ENCODE peak calls at places on chromosomes 16 and 17, in ten cellular contexts. One of them, this sample, is unnamed.
A peak's percentile ranks its signal among the peaks of the same experiment; 100 is the strongest.

GRCh38 chr16:24993722-24994686 is 21.2 kb downstream of the ARHGAP17 start:
- DNase-seq in SK-N-SH: no peak
- DNase-seq in breast epithelium: no peak
- DNase-seq in GM23338: no peak
- DNase-seq in upper lobe of left lung: no peak
- DNase-seq in GM12892: no peak
- DNase-seq in HL-60: no peak
- DNase-seq in GM12891: no peak
- DNase-seq in stomach: no peak
- DNase-seq in H1: no peak
- DNase-seq in this sample: no peak

GRCh38 chr17:1709971-1710806 is at the start of gene TLCD2:
- DNase-seq in SK-N-SH: peak; percentile 87
- DNase-seq in breast epithelium: no peak
- DNase-seq in GM23338: peak; percentile 83
- DNase-seq in upper lobe of left lung: peak; percentile 94
- DNase-seq in GM12892: no peak
- DNase-seq in HL-60: no peak
- DNase-seq in GM12891: no peak
- DNase-seq in stomach: peak; percentile 80
- DNase-seq in H1: peak; percentile 81
- DNase-seq in this sample: peak; percentile 85

GRCh38 chr16:49492090-49492801 is 118.6 kb downstream of the C16orf78 start:
- DNase-seq in SK-N-SH: peak; percentile 94
- DNase-seq in breast epithelium: no peak
- DNase-seq in GM23338: peak; percentile 78
- DNase-seq in upper lobe of left lung: peak; percentile 87
- DNase-seq in GM12892: peak; percentile 86
- DNase-seq in HL-60: no peak
- DNase-seq in GM12891: peak; percentile 88
- DNase-seq in stomach: peak; percentile 44
- DNase-seq in H1: peak; percentile 92
- DNase-seq in this sample: peak; percentile 83

GRCh38 chr16:81831722-81832126 is 52.6 kb downstream of the PLCG2 start:
- DNase-seq in SK-N-SH: no peak
- DNase-seq in breast epithelium: peak; percentile 36
- DNase-seq in GM23338: peak; percentile 34
- DNase-seq in upper lobe of left lung: no peak
- DNase-seq in GM12892: peak; percentile 68
- DNase-seq in HL-60: peak; percentile 95
- DNase-seq in GM12891: peak; percentile 53
- DNase-seq in stomach: peak; percentile 62
- DNase-seq in H1: no peak
- DNase-seq in this sample: peak; percentile 95

GRCh38 chr17:76521262-76521661 is 16.2 kb downstream of the CYGB start:
- DNase-seq in SK-N-SH: no peak
- DNase-seq in breast epithelium: no peak
- DNase-seq in GM23338: no peak
- DNase-seq in upper lobe of left lung: no peak
- DNase-seq in GM12892: no peak
- DNase-seq in HL-60: no peak
- DNase-seq in GM12891: no peak
- DNase-seq in stomach: no peak
- DNase-seq in H1: no peak
- DNase-seq in this sample: no peak

GRCh38 chr17:15348030-15348429 is 6.6 kb upstream of the TEKT3 start:
- DNase-seq in SK-N-SH: no peak
- DNase-seq in breast epithelium: no peak
- DNase-seq in GM23338: no peak
- DNase-seq in upper lobe of left lung: no peak
- DNase-seq in GM12892: no peak
- DNase-seq in HL-60: no peak
- DNase-seq in GM12891: no peak
- DNase-seq in stomach: no peak
- DNase-seq in H1: no peak
- DNase-seq in this sample: no peak

GRCh38 chr16:53207810-53208752 is 153.3 kb downstream of the CHD9 start:
- DNase-seq in SK-N-SH: peak; percentile 77
- DNase-seq in breast epithelium: no peak
- DNase-seq in GM23338: peak; percentile 80
- DNase-seq in upper lobe of left lung: no peak
- DNase-seq in GM12892: peak; percentile 48
- DNase-seq in HL-60: peak; percentile 84
- DNase-seq in GM12891: peak; percentile 47
- DNase-seq in stomach: peak; percentile 39
- DNase-seq in H1: peak; percentile 53
- DNase-seq in this sample: no peak

GRCh38 chr17:47978324-47978723 is 7.4 kb downstream of the CDK5RAP3 start:
- DNase-seq in SK-N-SH: peak; percentile 95
- DNase-seq in breast epithelium: no peak
- DNase-seq in GM23338: peak; percentile 95
- DNase-seq in upper lobe of left lung: no peak
- DNase-seq in GM12892: peak; percentile 78
- DNase-seq in HL-60: peak; percentile 44
- DNase-seq in GM12891: peak; percentile 78
- DNase-seq in stomach: peak; percentile 61
- DNase-seq in H1: peak; percentile 83
- DNase-seq in this sample: no peak

GRCh38 chr17:48995871-48996695 is 1.1 kb upstream of the IGF2BP1 start:
- DNase-seq in SK-N-SH: peak; percentile 65
- DNase-seq in breast epithelium: no peak
- DNase-seq in GM23338: peak; percentile 96
- DNase-seq in upper lobe of left lung: peak; percentile 84
- DNase-seq in GM12892: no peak
- DNase-seq in HL-60: peak; percentile 28
- DNase-seq in GM12891: no peak
- DNase-seq in stomach: no peak
- DNase-seq in H1: peak; percentile 93
- DNase-seq in this sample: no peak

GRCh38 chr17:80529104-80529903 is 15.3 kb upstream of the RPTOR start:
- DNase-seq in SK-N-SH: peak; percentile 40
- DNase-seq in breast epithelium: no peak
- DNase-seq in GM23338: no peak
- DNase-seq in upper lobe of left lung: no peak
- DNase-seq in GM12892: no peak
- DNase-seq in HL-60: no peak
- DNase-seq in GM12891: no peak
- DNase-seq in stomach: no peak
- DNase-seq in H1: no peak
- DNase-seq in this sample: peak; percentile 39

GRCh38 chr16:21645261-21645721 is 7.1 kb downstream of the IGSF6 start:
- DNase-seq in SK-N-SH: no peak
- DNase-seq in breast epithelium: no peak
- DNase-seq in GM23338: no peak
- DNase-seq in upper lobe of left lung: no peak
- DNase-seq in GM12892: no peak
- DNase-seq in HL-60: no peak
- DNase-seq in GM12891: no peak
- DNase-seq in stomach: no peak
- DNase-seq in H1: no peak
- DNase-seq in this sample: no peak

GRCh38 chr17:47924785-47925676 is 16.3 kb upstream of the PNPO start:
- DNase-seq in SK-N-SH: no peak
- DNase-seq in breast epithelium: no peak
- DNase-seq in GM23338: no peak
- DNase-seq in upper lobe of left lung: peak; percentile 78
- DNase-seq in GM12892: no peak
- DNase-seq in HL-60: no peak
- DNase-seq in GM12891: no peak
- DNase-seq in stomach: no peak
- DNase-seq in H1: no peak
- DNase-seq in this sample: no peak

GRCh38 chr17:66455022-66455547 is 152.7 kb downstream of the PRKCA start:
- DNase-seq in SK-N-SH: no peak
- DNase-seq in breast epithelium: no peak
- DNase-seq in GM23338: no peak
- DNase-seq in upper lobe of left lung: no peak
- DNase-seq in GM12892: no peak
- DNase-seq in HL-60: no peak
- DNase-seq in GM12891: no peak
- DNase-seq in stomach: no peak
- DNase-seq in H1: no peak
- DNase-seq in this sample: no peak

GRCh38 chr16:80527297-80527696 is 13.5 kb upstream of the DYNLRB2 start:
- DNase-seq in SK-N-SH: peak; percentile 11
- DNase-seq in breast epithelium: no peak
- DNase-seq in GM23338: peak; percentile 77
- DNase-seq in upper lobe of left lung: no peak
- DNase-seq in GM12892: peak; percentile 12
- DNase-seq in HL-60: peak; percentile 56
- DNase-seq in GM12891: peak; percentile 32
- DNase-seq in stomach: no peak
- DNase-seq in H1: peak; percentile 66
- DNase-seq in this sample: peak; percentile 76

GRCh38 chr17:56309897-56310296 is 156.6 kb downstream of the ANKFN1 start:
- DNase-seq in SK-N-SH: no peak
- DNase-seq in breast epithelium: no peak
- DNase-seq in GM23338: no peak
- DNase-seq in upper lobe of left lung: no peak
- DNase-seq in GM12892: no peak
- DNase-seq in HL-60: no peak
- DNase-seq in GM12891: no peak
- DNase-seq in stomach: no peak
- DNase-seq in H1: no peak
- DNase-seq in this sample: no peak

GRCh38 chr16:89268987-89269735 is 51.7 kb downstream of the ZNF778 start:
- DNase-seq in SK-N-SH: no peak
- DNase-seq in breast epithelium: no peak
- DNase-seq in GM23338: no peak
- DNase-seq in upper lobe of left lung: no peak
- DNase-seq in GM12892: no peak
- DNase-seq in HL-60: no peak
- DNase-seq in GM12891: no peak
- DNase-seq in stomach: no peak
- DNase-seq in H1: no peak
- DNase-seq in this sample: no peak
- TF ChIP-seq POLR2AphosphoS5 in SK-N-SH: no peak
- TF ChIP-seq POLR2AphosphoS5 in breast epithelium: no peak
- TF ChIP-seq POLR2AphosphoS5 in GM23338: no peak
- TF ChIP-seq POLR2AphosphoS5 in upper lobe of left lung: no peak
- TF ChIP-seq POLR2AphosphoS5 in GM12892: no peak
- TF ChIP-seq POLR2AphosphoS5 in HL-60: no peak
- TF ChIP-seq POLR2AphosphoS5 in GM12891: no peak
- TF ChIP-seq POLR2AphosphoS5 in stomach: no peak
- TF ChIP-seq POLR2AphosphoS5 in H1: no peak
- TF ChIP-seq POLR2AphosphoS5 in this sample: no peak

DNA sequence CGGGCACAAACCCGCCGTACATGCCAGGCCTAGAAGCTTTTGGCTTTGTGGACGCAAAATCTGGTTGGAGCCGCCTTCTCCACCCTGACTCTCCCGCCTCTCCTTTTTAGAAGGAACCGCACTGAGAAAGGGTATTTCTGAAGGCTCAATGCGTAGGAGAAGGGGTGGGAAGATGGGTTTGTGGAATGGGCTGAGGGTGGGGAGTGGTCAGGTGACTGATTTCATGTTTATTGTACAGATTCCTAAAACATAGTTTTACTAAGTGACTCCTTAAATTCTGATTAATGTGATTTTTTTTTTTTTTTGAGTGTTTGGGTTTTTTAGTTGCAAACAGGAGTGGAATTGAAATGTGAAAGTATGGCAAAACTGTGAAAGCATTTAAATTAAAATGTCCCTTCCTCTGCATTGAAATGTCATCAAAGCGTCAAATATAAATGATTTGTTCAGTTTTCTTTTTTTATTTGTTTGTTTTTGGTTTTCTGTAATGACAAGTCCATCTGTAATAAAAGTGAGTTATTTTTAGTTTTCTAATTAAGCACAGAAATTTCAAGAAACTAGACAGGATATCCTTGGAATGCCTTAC is 1.8 kb upstream of the TOB1 start:
- DNase-seq in SK-N-SH: no peak
- DNase-seq in breast epithelium: no peak
- DNase-seq in GM23338: no peak
- DNase-seq in upper lobe of left lung: no peak
- DNase-seq in GM12892: no peak
- DNase-seq in HL-60: no peak
- DNase-seq in GM12891: no peak
- DNase-seq in stomach: no peak
- DNase-seq in H1: no peak
- DNase-seq in this sample: no peak
- TF ChIP-seq POLR2AphosphoS5 in SK-N-SH: no peak
- TF ChIP-seq POLR2AphosphoS5 in breast epithelium: peak; percentile 84
- TF ChIP-seq POLR2AphosphoS5 in GM23338: no peak
- TF ChIP-seq POLR2AphosphoS5 in upper lobe of left lung: no peak
- TF ChIP-seq POLR2AphosphoS5 in GM12892: no peak
- TF ChIP-seq POLR2AphosphoS5 in HL-60: no peak
- TF ChIP-seq POLR2AphosphoS5 in GM12891: no peak
- TF ChIP-seq POLR2AphosphoS5 in stomach: no peak
- TF ChIP-seq POLR2AphosphoS5 in H1: no peak
- TF ChIP-seq POLR2AphosphoS5 in this sample: no peak

DNA sequence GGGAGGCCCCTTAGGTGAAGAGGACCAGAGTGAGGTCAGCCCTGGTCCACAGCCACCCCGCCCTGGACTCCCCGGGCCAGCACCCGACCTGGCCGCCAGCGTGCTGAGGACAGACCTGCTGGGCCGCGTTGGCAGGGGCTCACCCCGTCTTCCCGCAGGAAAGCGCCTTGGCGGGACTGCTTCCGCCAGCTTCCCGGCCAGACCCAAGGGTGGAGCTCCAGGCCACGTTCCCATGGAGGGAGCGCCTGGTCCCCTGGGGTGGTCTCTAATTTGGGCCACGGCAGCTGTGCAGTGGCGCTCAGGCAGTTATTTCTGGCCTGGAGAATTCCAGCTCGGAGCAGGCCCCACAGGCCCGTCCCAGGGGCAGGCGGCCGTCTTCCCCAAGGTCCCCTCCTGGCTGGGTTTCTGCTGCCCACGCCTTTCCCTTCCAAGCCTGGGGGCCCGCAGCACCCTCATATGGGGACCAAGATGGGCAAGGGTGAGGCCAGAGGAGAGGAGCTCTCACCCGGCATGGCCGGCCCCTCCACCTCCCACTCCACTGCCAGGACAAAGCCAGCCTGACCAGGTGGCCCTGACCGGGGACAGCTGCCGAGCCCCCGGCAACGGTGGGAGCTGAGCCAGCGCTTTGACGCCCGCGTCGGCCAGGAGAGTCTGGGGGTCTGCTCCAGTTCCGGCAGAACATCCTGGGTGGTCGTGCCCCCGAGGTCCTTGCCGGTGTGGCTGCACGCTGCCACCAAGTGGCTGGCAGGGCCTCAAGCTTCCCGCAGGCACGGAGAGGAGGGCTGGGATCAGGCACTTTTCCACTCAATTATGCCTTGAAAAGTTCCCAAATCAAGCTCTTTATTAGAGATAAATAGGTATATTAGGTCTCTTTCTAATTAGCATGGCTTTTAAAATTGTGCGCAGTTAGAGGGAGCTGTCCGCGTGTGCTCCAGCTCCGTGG is 28.1 kb downstream of the CACNA1H start:
- DNase-seq in SK-N-SH: no peak
- DNase-seq in breast epithelium: no peak
- DNase-seq in GM23338: no peak
- DNase-seq in upper lobe of left lung: no peak
- DNase-seq in GM12892: no peak
- DNase-seq in HL-60: no peak
- DNase-seq in GM12891: no peak
- DNase-seq in stomach: no peak
- DNase-seq in H1: no peak
- DNase-seq in this sample: no peak
- TF ChIP-seq POLR2AphosphoS5 in SK-N-SH: no peak
- TF ChIP-seq POLR2AphosphoS5 in breast epithelium: no peak
- TF ChIP-seq POLR2AphosphoS5 in GM23338: no peak
- TF ChIP-seq POLR2AphosphoS5 in upper lobe of left lung: no peak
- TF ChIP-seq POLR2AphosphoS5 in GM12892: no peak
- TF ChIP-seq POLR2AphosphoS5 in HL-60: no peak
- TF ChIP-seq POLR2AphosphoS5 in GM12891: no peak
- TF ChIP-seq POLR2AphosphoS5 in stomach: no peak
- TF ChIP-seq POLR2AphosphoS5 in H1: no peak
- TF ChIP-seq POLR2AphosphoS5 in this sample: no peak

GRCh38 chr17:34961093-34961911 is at the start of the genes CCT6B and ZNF830:
- DNase-seq in SK-N-SH: peak; percentile 87
- DNase-seq in breast epithelium: peak; percentile 93
- DNase-seq in GM23338: peak; percentile 98
- DNase-seq in upper lobe of left lung: peak; percentile 89
- DNase-seq in GM12892: peak; percentile 82
- DNase-seq in HL-60: peak; percentile 95
- DNase-seq in GM12891: peak; percentile 73
- DNase-seq in stomach: peak; percentile 94
- DNase-seq in H1: peak; percentile 92
- DNase-seq in this sample: peak; percentile 96
- TF ChIP-seq POLR2AphosphoS5 in SK-N-SH: peak; percentile 95
- TF ChIP-seq POLR2AphosphoS5 in breast epithelium: peak; percentile 96
- TF ChIP-seq POLR2AphosphoS5 in GM23338: peak; percentile 94
- TF ChIP-seq POLR2AphosphoS5 in upper lobe of left lung: peak; percentile 95
- TF ChIP-seq POLR2AphosphoS5 in GM12892: peak; percentile 92
- TF ChIP-seq POLR2AphosphoS5 in HL-60: peak; percentile 97
- TF ChIP-seq POLR2AphosphoS5 in GM12891: peak; percentile 96
- TF ChIP-seq POLR2AphosphoS5 in stomach: peak; percentile 97
- TF ChIP-seq POLR2AphosphoS5 in H1: peak; percentile 97
- TF ChIP-seq POLR2AphosphoS5 in this sample: peak; percentile 98